ENCODE peak calls at places on chromosome 6, in ten cellular contexts. One of them, this sample, is unnamed.

GRCh38 chr6:148965287-148965686 is 218.5 kb downstream of the UST start:
- DNase-seq in germinal center: no peak
- DNase-seq in NT2/D1: no peak
- DNase-seq in activated CD8-positive, alpha-beta memory T cell treated with anti-CD3 and anti-CD28 coated beads, Interleukin-2, amount 50 U/mL, for 4 hours: no peak
- DNase-seq in fibroblast of lung: no peak
- DNase-seq in activated gamma-delta T cell: no peak
- DNase-seq in HFFc6: no peak
- DNase-seq in ELR: no peak
- DNase-seq in mucosa of descending colon: no peak
- DNase-seq in nucleus accumbens: no peak
- DNase-seq in this sample: no peak

GRCh38 chr6:133705731-133706130 is 183.2 kb upstream of the TCF21 start:
- DNase-seq in activated gamma-delta T cell: no peak
- DNase-seq in germinal center: no peak
- DNase-seq in NT2/D1: no peak
- DNase-seq in mucosa of descending colon: no peak
- DNase-seq in activated CD8-positive, alpha-beta memory T cell treated with anti-CD3 and anti-CD28 coated beads, Interleukin-2, amount 50 U/mL, for 4 hours: no peak
- DNase-seq in HFFc6: peak; percentile 58
- DNase-seq in nucleus accumbens: no peak
- DNase-seq in fibroblast of lung: peak; percentile 79
- DNase-seq in ELR: peak; percentile 84
- DNase-seq in this sample: no peak

GRCh38 chr6:111485316-111485715 is 2.3 kb upstream of the REV3L start:
- DNase-seq in mucosa of descending colon: no peak
- DNase-seq in activated gamma-delta T cell: no peak
- DNase-seq in nucleus accumbens: no peak
- DNase-seq in NT2/D1: no peak
- DNase-seq in HFFc6: no peak
- DNase-seq in ELR: no peak
- DNase-seq in germinal center: no peak
- DNase-seq in activated CD8-positive, alpha-beta memory T cell treated with anti-CD3 and anti-CD28 coated beads, Interleukin-2, amount 50 U/mL, for 4 hours: no peak
- DNase-seq in fibroblast of lung: peak; percentile 39
- DNase-seq in this sample: no peak

GRCh38 chr6:142236686-142237085 is 65.1 kb upstream of the ADGRG6 start:
- DNase-seq in activated gamma-delta T cell: no peak
- DNase-seq in nucleus accumbens: no peak
- DNase-seq in mucosa of descending colon: no peak
- DNase-seq in NT2/D1: no peak
- DNase-seq in HFFc6: no peak
- DNase-seq in activated CD8-positive, alpha-beta memory T cell treated with anti-CD3 and anti-CD28 coated beads, Interleukin-2, amount 50 U/mL, for 4 hours: no peak
- DNase-seq in ELR: no peak
- DNase-seq in fibroblast of lung: no peak
- DNase-seq in germinal center: no peak
- DNase-seq in this sample: no peak

GRCh38 chr6:117615981-117616961 is 14.0 kb upstream of the GOPC start:
- DNase-seq in activated CD8-positive, alpha-beta memory T cell treated with anti-CD3 and anti-CD28 coated beads, Interleukin-2, amount 50 U/mL, for 4 hours: peak; percentile 24
- DNase-seq in activated gamma-delta T cell: no peak
- DNase-seq in germinal center: no peak
- DNase-seq in HFFc6: no peak
- DNase-seq in nucleus accumbens: no peak
- DNase-seq in NT2/D1: peak; percentile 39
- DNase-seq in ELR: peak; percentile 41
- DNase-seq in mucosa of descending colon: no peak
- DNase-seq in fibroblast of lung: peak; percentile 96
- DNase-seq in this sample: no peak

GRCh38 chr6:128738112-128738511 is 144.8 kb upstream of the LAMA2 start:
- DNase-seq in nucleus accumbens: no peak
- DNase-seq in fibroblast of lung: no peak
- DNase-seq in germinal center: no peak
- DNase-seq in activated gamma-delta T cell: no peak
- DNase-seq in mucosa of descending colon: no peak
- DNase-seq in HFFc6: no peak
- DNase-seq in NT2/D1: no peak
- DNase-seq in activated CD8-positive, alpha-beta memory T cell treated with anti-CD3 and anti-CD28 coated beads, Interleukin-2, amount 50 U/mL, for 4 hours: no peak
- DNase-seq in ELR: no peak
- DNase-seq in this sample: no peak

GRCh38 chr6:31356216-31356945 is 598 bp downstream of the HLA-B start:
- DNase-seq in mucosa of descending colon: peak; percentile 76
- DNase-seq in NT2/D1: no peak
- DNase-seq in germinal center: no peak
- DNase-seq in HFFc6: no peak
- DNase-seq in fibroblast of lung: peak; percentile 6
- DNase-seq in nucleus accumbens: no peak
- DNase-seq in ELR: peak; percentile 38
- DNase-seq in activated CD8-positive, alpha-beta memory T cell treated with anti-CD3 and anti-CD28 coated beads, Interleukin-2, amount 50 U/mL, for 4 hours: no peak
- DNase-seq in activated gamma-delta T cell: peak; percentile 41
- DNase-seq in this sample: no peak

GRCh38 chr6:13215390-13215789 is 112.9 kb downstream of the TBC1D7 start:
- DNase-seq in mucosa of descending colon: no peak
- DNase-seq in HFFc6: no peak
- DNase-seq in ELR: no peak
- DNase-seq in fibroblast of lung: no peak
- DNase-seq in activated gamma-delta T cell: no peak
- DNase-seq in activated CD8-positive, alpha-beta memory T cell treated with anti-CD3 and anti-CD28 coated beads, Interleukin-2, amount 50 U/mL, for 4 hours: no peak
- DNase-seq in nucleus accumbens: no peak
- DNase-seq in NT2/D1: no peak
- DNase-seq in germinal center: no peak
- DNase-seq in this sample: no peak

GRCh38 chr6:26045939-26046368 is 41.3 kb upstream of the HFE start:
- DNase-seq in fibroblast of lung: no peak
- DNase-seq in NT2/D1: no peak
- DNase-seq in HFFc6: no peak
- DNase-seq in ELR: peak; percentile 55
- DNase-seq in mucosa of descending colon: no peak
- DNase-seq in germinal center: no peak
- DNase-seq in activated gamma-delta T cell: no peak
- DNase-seq in nucleus accumbens: no peak
- DNase-seq in activated CD8-positive, alpha-beta memory T cell treated with anti-CD3 and anti-CD28 coated beads, Interleukin-2, amount 50 U/mL, for 4 hours: no peak
- DNase-seq in this sample: peak; percentile 70

GRCh38 chr6:3793545-3793944 is 42.0 kb upstream of the PXDC1 start:
- DNase-seq in activated CD8-positive, alpha-beta memory T cell treated with anti-CD3 and anti-CD28 coated beads, Interleukin-2, amount 50 U/mL, for 4 hours: no peak
- DNase-seq in mucosa of descending colon: no peak
- DNase-seq in nucleus accumbens: no peak
- DNase-seq in germinal center: no peak
- DNase-seq in NT2/D1: no peak
- DNase-seq in activated gamma-delta T cell: no peak
- DNase-seq in ELR: no peak
- DNase-seq in HFFc6: no peak
- DNase-seq in fibroblast of lung: peak; percentile 49
- DNase-seq in this sample: no peak

GRCh38 chr6:129493396-129493902 is 216.5 kb downstream of the ARHGAP18 start:
- DNase-seq in HFFc6: peak; percentile 44
- DNase-seq in germinal center: no peak
- DNase-seq in nucleus accumbens: no peak
- DNase-seq in NT2/D1: no peak
- DNase-seq in mucosa of descending colon: no peak
- DNase-seq in fibroblast of lung: peak; percentile 72
- DNase-seq in ELR: peak; percentile 54
- DNase-seq in activated CD8-positive, alpha-beta memory T cell treated with anti-CD3 and anti-CD28 coated beads, Interleukin-2, amount 50 U/mL, for 4 hours: no peak
- DNase-seq in activated gamma-delta T cell: no peak
- DNase-seq in this sample: peak; percentile 23

GRCh38 chr6:38157905-38158304 is 338.4 kb downstream of the ZFAND3 start:
- DNase-seq in activated gamma-delta T cell: no peak
- DNase-seq in nucleus accumbens: no peak
- DNase-seq in HFFc6: no peak
- DNase-seq in mucosa of descending colon: no peak
- DNase-seq in NT2/D1: no peak
- DNase-seq in fibroblast of lung: no peak
- DNase-seq in germinal center: no peak
- DNase-seq in ELR: no peak
- DNase-seq in activated CD8-positive, alpha-beta memory T cell treated with anti-CD3 and anti-CD28 coated beads, Interleukin-2, amount 50 U/mL, for 4 hours: no peak
- DNase-seq in this sample: no peak

GRCh38 chr6:75205776-75206334 is at the start of gene COL12A1:
- DNase-seq in activated gamma-delta T cell: peak; percentile 9
- DNase-seq in activated CD8-positive, alpha-beta memory T cell treated with anti-CD3 and anti-CD28 coated beads, Interleukin-2, amount 50 U/mL, for 4 hours: no peak
- DNase-seq in mucosa of descending colon: peak; percentile 75
- DNase-seq in ELR: peak; percentile 99
- DNase-seq in germinal center: peak; percentile 15
- DNase-seq in fibroblast of lung: peak; percentile 99
- DNase-seq in HFFc6: peak; percentile 99
- DNase-seq in nucleus accumbens: no peak
- DNase-seq in NT2/D1: no peak
- DNase-seq in this sample: no peak

GRCh38 chr6:87102296-87102695 is 7.4 kb upstream of the CGA start:
- DNase-seq in activated CD8-positive, alpha-beta memory T cell treated with anti-CD3 and anti-CD28 coated beads, Interleukin-2, amount 50 U/mL, for 4 hours: no peak
- DNase-seq in mucosa of descending colon: no peak
- DNase-seq in germinal center: no peak
- DNase-seq in ELR: no peak
- DNase-seq in fibroblast of lung: no peak
- DNase-seq in HFFc6: no peak
- DNase-seq in activated gamma-delta T cell: no peak
- DNase-seq in NT2/D1: no peak
- DNase-seq in nucleus accumbens: no peak
- DNase-seq in this sample: no peak

GRCh38 chr6:156942266-156942665 is 165.1 kb downstream of the ARID1B start:
- DNase-seq in activated gamma-delta T cell: no peak
- DNase-seq in HFFc6: no peak
- DNase-seq in NT2/D1: no peak
- DNase-seq in activated CD8-positive, alpha-beta memory T cell treated with anti-CD3 and anti-CD28 coated beads, Interleukin-2, amount 50 U/mL, for 4 hours: no peak
- DNase-seq in mucosa of descending colon: no peak
- DNase-seq in germinal center: no peak
- DNase-seq in fibroblast of lung: no peak
- DNase-seq in ELR: peak; percentile 29
- DNase-seq in nucleus accumbens: no peak
- DNase-seq in this sample: no peak

GRCh38 chr6:22145823-22146379 is 150.9 kb downstream of the PRL start:
- DNase-seq in NT2/D1: peak; percentile 28
- DNase-seq in ELR: peak; percentile 7
- DNase-seq in activated gamma-delta T cell: no peak
- DNase-seq in activated CD8-positive, alpha-beta memory T cell treated with anti-CD3 and anti-CD28 coated beads, Interleukin-2, amount 50 U/mL, for 4 hours: no peak
- DNase-seq in HFFc6: peak; percentile 61
- DNase-seq in nucleus accumbens: peak; percentile 81
- DNase-seq in fibroblast of lung: peak; percentile 82
- DNase-seq in germinal center: no peak
- DNase-seq in mucosa of descending colon: no peak
- DNase-seq in this sample: no peak

GRCh38 chr6:159074120-159074684 is 29.4 kb upstream of the TAGAP start:
- DNase-seq in activated CD8-positive, alpha-beta memory T cell treated with anti-CD3 and anti-CD28 coated beads, Interleukin-2, amount 50 U/mL, for 4 hours: no peak
- DNase-seq in activated gamma-delta T cell: no peak
- DNase-seq in HFFc6: peak; percentile 12
- DNase-seq in mucosa of descending colon: no peak
- DNase-seq in germinal center: no peak
- DNase-seq in fibroblast of lung: peak; percentile 25
- DNase-seq in nucleus accumbens: peak; percentile 16
- DNase-seq in NT2/D1: peak; percentile 22
- DNase-seq in ELR: peak; percentile 42
- DNase-seq in this sample: no peak

GRCh38 chr6:15953152-15953880 is 175.6 kb upstream of the MYLIP start:
- DNase-seq in germinal center: no peak
- DNase-seq in fibroblast of lung: no peak
- DNase-seq in mucosa of descending colon: no peak
- DNase-seq in NT2/D1: no peak
- DNase-seq in nucleus accumbens: no peak
- DNase-seq in activated gamma-delta T cell: no peak
- DNase-seq in activated CD8-positive, alpha-beta memory T cell treated with anti-CD3 and anti-CD28 coated beads, Interleukin-2, amount 50 U/mL, for 4 hours: no peak
- DNase-seq in HFFc6: no peak
- DNase-seq in ELR: peak; percentile 32
- DNase-seq in this sample: no peak

GRCh38 chr6:163416640-163417253 is 2.2 kb downstream of the QKI start:
- DNase-seq in mucosa of descending colon: no peak
- DNase-seq in ELR: peak; percentile 89
- DNase-seq in activated gamma-delta T cell: no peak
- DNase-seq in nucleus accumbens: peak; percentile 31
- DNase-seq in NT2/D1: no peak
- DNase-seq in fibroblast of lung: peak; percentile 86
- DNase-seq in activated CD8-positive, alpha-beta memory T cell treated with anti-CD3 and anti-CD28 coated beads, Interleukin-2, amount 50 U/mL, for 4 hours: peak; percentile 36
- DNase-seq in germinal center: peak; percentile 21
- DNase-seq in HFFc6: peak; percentile 80
- DNase-seq in this sample: peak; percentile 88

GRCh38 chr6:97812940-97813339 is 529.9 kb upstream of the MMS22L start:
- DNase-seq in activated CD8-positive, alpha-beta memory T cell treated with anti-CD3 and anti-CD28 coated beads, Interleukin-2, amount 50 U/mL, for 4 hours: no peak
- DNase-seq in HFFc6: no peak
- DNase-seq in germinal center: no peak
- DNase-seq in nucleus accumbens: no peak
- DNase-seq in activated gamma-delta T cell: no peak
- DNase-seq in fibroblast of lung: peak; percentile 32
- DNase-seq in NT2/D1: no peak
- DNase-seq in mucosa of descending colon: no peak
- DNase-seq in ELR: no peak
- DNase-seq in this sample: no peak

GRCh38 chr6:150627601-150628012 is 27.9 kb downstream of the PLEKHG1 start:
- DNase-seq in mucosa of descending colon: no peak
- DNase-seq in fibroblast of lung: peak; percentile 62
- DNase-seq in activated gamma-delta T cell: no peak
- DNase-seq in nucleus accumbens: no peak
- DNase-seq in activated CD8-positive, alpha-beta memory T cell treated with anti-CD3 and anti-CD28 coated beads, Interleukin-2, amount 50 U/mL, for 4 hours: no peak
- DNase-seq in ELR: no peak
- DNase-seq in germinal center: no peak
- DNase-seq in HFFc6: no peak
- DNase-seq in NT2/D1: no peak
- DNase-seq in this sample: no peak

GRCh38 chr6:136592930-136593673 is 42.9 kb upstream of the MAP7 start:
- DNase-seq in germinal center: no peak
- DNase-seq in HFFc6: no peak
- DNase-seq in activated gamma-delta T cell: no peak
- DNase-seq in activated CD8-positive, alpha-beta memory T cell treated with anti-CD3 and anti-CD28 coated beads, Interleukin-2, amount 50 U/mL, for 4 hours: no peak
- DNase-seq in nucleus accumbens: no peak
- DNase-seq in ELR: peak; percentile 78
- DNase-seq in mucosa of descending colon: no peak
- DNase-seq in NT2/D1: no peak
- DNase-seq in fibroblast of lung: peak; percentile 71
- DNase-seq in this sample: no peak

GRCh38 chr6:53811082-53811481 is 16.3 kb downstream of the LRRC1 start:
- DNase-seq in HFFc6: no peak
- DNase-seq in nucleus accumbens: no peak
- DNase-seq in ELR: no peak
- DNase-seq in activated gamma-delta T cell: no peak
- DNase-seq in activated CD8-positive, alpha-beta memory T cell treated with anti-CD3 and anti-CD28 coated beads, Interleukin-2, amount 50 U/mL, for 4 hours: no peak
- DNase-seq in mucosa of descending colon: peak; percentile 68
- DNase-seq in fibroblast of lung: peak; percentile 34
- DNase-seq in germinal center: no peak
- DNase-seq in NT2/D1: no peak
- DNase-seq in this sample: peak; percentile 51

GRCh38 chr6:163405412-163406309 is 8.9 kb upstream of the QKI start:
- DNase-seq in HFFc6: no peak
- DNase-seq in activated gamma-delta T cell: no peak
- DNase-seq in germinal center: no peak
- DNase-seq in mucosa of descending colon: peak; percentile 36
- DNase-seq in ELR: no peak
- DNase-seq in NT2/D1: no peak
- DNase-seq in fibroblast of lung: peak; percentile 30
- DNase-seq in activated CD8-positive, alpha-beta memory T cell treated with anti-CD3 and anti-CD28 coated beads, Interleukin-2, amount 50 U/mL, for 4 hours: no peak
- DNase-seq in nucleus accumbens: peak; percentile 72
- DNase-seq in this sample: peak; percentile 50